ENCODE peak calls at places on chromosome 18, in seven cellular contexts. S is prostate gland, F is Panc1, Q is GM12891, E is stomach, P is GM23338, J is transverse colon. N is an unnamed sample.
A peak's percentile ranks its signal among the peaks of the same experiment; 100 is the strongest.

GRCh38 chr18:48263913-48264506 is 145.2 kb downstream of the ZBTB7C start:
- DNase-seq in Q (no peak), S (no peak), F (no peak), J (no peak), E (no peak), P (no peak), N (no peak)

GRCh38 chr18:44693030-44693784 is 12.5 kb downstream of the SETBP1 start:
- DNase-seq in E (no peak), J (no peak), Q (no peak), P (no peak), F (no peak), S (no peak), N (no peak)

GRCh38 chr18:21163647-21164625 is 52.3 kb upstream of the ROCK1 start:
- DNase-seq in J (no peak), P (no peak), E (no peak), S (no peak), F (peak; percentile 13), Q (no peak), N (no peak)

GRCh38 chr18:11752116-11752911 is 63.2 kb downstream of the GNAL start:
- DNase-seq in F (no peak), S (no peak), E (no peak), Q (no peak), P (peak; percentile 75), J (no peak), N (no peak)

GRCh38 chr18:74898965-74899364 is 301.3 kb downstream of the ZNF407 start:
- DNase-seq in E (no peak), Q (no peak), J (no peak), S (no peak), P (no peak), F (no peak), N (peak; percentile 6)

GRCh38 chr18:48711651-48712486 is 173.0 kb downstream of the CTIF start:
- DNase-seq in F (peak; percentile 8), S (no peak), Q (no peak), E (no peak), J (peak; percentile 20), P (peak; percentile 51), N (peak; percentile 13)

GRCh38 chr18:68769423-68769822 is 28.5 kb upstream of the CCDC102B start:
- DNase-seq in S (no peak), P (no peak), F (no peak), Q (no peak), E (no peak), J (no peak), N (no peak)

GRCh38 chr18:33804258-33804657 is 226.2 kb downstream of the ASXL3 start:
- DNase-seq in F (no peak), J (no peak), E (peak; percentile 40), Q (no peak), S (peak; percentile 55), P (no peak), N (no peak)

GRCh38 chr18:74699455-74699854 is 101.8 kb downstream of the ZNF407 start:
- DNase-seq in J (no peak), E (no peak), S (no peak), F (no peak), Q (no peak), P (no peak), N (no peak)

GRCh38 chr18:46289931-46290330 is 185.7 kb downstream of the HAUS1 start:
- DNase-seq in Q (no peak), S (no peak), F (no peak), P (no peak), E (no peak), J (no peak), N (no peak)

GRCh38 chr18:13303761-13304364 is 85.3 kb downstream of the LDLRAD4 start:
- DNase-seq in J (no peak), S (no peak), F (no peak), E (no peak), P (no peak), Q (no peak), N (no peak)

GRCh38 chr18:72868666-72869661 is 1.2 kb upstream of the NETO1 start:
- DNase-seq in E (no peak), Q (no peak), P (peak; percentile 50), F (no peak), S (no peak), J (no peak), N (no peak)

GRCh38 chr18:7514796-7515440 is 52.2 kb upstream of the PTPRM start:
- DNase-seq in E (no peak), J (no peak), Q (no peak), P (peak; percentile 47), F (no peak), S (no peak), N (no peak)

GRCh38 chr18:78999939-79000338 is 20.3 kb downstream of the SALL3 start:
- DNase-seq in S (peak; percentile 87), J (no peak), Q (no peak), P (no peak), E (no peak), F (no peak), N (no peak)

GRCh38 chr18:28801876-28802275 is 624.9 kb upstream of the CDH2 start:
- DNase-seq in Q (no peak), J (no peak), S (no peak), F (no peak), P (no peak), E (no peak), N (no peak)

GRCh38 chr18:25074925-25075693 is 276.9 kb downstream of the ZNF521 start:
- DNase-seq in F (no peak), E (no peak), Q (no peak), S (no peak), J (no peak), P (peak; percentile 33), N (no peak)

GRCh38 chr18:79603321-79604204 is 76.0 kb upstream of the CTDP1 start:
- DNase-seq in E (no peak), P (no peak), S (no peak), Q (no peak), J (peak; percentile 4), F (no peak), N (no peak)

GRCh38 chr18:31920326-31920725 is 22.6 kb downstream of the TRAPPC8 start:
- DNase-seq in E (no peak), S (no peak), J (no peak), P (no peak), F (no peak), Q (no peak), N (no peak)

DNA sequence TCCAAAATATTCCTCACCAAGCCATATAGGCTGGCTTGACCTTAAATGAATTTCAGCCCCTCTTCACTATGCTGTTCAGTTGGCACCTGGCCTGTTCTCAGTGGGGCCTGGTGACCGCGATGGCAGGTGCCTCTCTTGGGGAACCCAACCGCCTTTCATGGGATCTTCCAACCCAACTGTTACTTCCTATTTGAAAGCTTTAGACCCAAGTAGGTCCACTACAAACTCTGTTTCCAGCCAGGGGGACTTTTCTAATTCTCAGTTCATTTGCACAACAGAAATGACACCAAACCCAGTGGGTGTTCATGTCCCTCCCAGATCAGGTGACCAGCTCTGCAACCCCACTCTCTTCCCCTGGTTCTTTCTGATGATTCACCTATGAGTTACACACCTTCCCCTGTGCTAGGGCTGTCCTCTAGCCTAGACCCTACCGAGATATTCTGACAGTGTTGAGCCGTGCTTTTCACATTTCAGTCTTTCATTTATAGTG is 35.6 kb upstream of the NDUFV2 start:
- DNase-seq in P (no peak), S (no peak), E (no peak), Q (no peak), F (no peak), J (peak; percentile 69), N (no peak)
- TF ChIP-seq POLR2AphosphoS5 in P (no peak), S (no peak), E (no peak), Q (peak; percentile 13), F (no peak), J (no peak), N (no peak)

GRCh38 chr18:49814147-49814499 is 790 bp upstream of the ACAA2 start:
- DNase-seq in Q (no peak), E (no peak), P (peak; percentile 71), S (peak; percentile 34), J (peak; percentile 63), F (no peak), N (peak; percentile 23)
- TF ChIP-seq POLR2AphosphoS5 in Q (no peak), E (peak; percentile 53), P (no peak), S (peak; percentile 13), J (no peak), F (no peak), N (no peak)

DNA sequence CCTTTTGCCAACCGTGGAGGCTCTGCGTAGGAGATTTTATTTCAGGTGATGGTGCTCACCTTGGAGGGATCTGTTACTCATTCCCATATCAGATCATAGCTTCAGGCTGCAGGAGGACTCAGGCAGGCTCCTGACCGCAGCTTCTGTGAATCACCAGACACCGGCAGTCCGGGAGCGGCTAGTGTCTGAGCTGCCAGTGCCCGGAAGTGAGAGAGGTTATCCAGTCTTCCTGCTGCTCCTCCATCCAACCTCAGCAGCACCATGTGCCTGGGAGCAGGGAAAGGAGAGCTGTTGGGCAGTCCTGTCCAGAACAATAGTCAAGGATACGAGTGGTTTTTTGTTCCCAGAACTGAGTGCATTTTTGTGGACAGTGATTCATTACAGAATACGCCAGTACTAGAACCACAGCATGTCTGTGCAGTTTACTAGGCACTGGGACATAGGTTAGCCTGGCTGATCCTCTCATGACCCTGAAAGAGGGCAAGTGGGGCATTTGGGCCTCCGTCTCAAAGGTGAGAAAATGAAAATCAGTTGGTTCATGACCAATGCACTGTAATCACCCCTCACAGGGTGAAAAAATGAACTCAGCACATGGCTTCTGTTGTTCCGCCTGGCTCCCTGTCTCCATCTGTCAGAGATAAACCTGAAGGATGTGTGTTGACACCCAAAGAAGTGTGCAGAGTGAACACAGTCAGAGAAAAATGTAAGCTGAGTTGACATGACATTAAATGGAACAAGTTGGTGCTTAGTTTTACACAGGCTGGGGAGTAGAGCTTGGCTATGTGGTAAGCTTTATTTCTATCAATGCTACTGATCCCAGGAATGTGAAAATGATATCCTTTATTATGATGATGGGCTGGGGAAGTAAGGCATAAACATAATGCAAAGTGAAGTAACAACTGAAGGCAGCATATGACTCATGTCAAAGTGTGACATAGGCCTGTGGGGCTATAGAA is 12.2 kb downstream of the FHOD3 start:
- DNase-seq in S (no peak), E (no peak), J (no peak), Q (no peak), P (no peak), F (peak; percentile 77), N (no peak)
- TF ChIP-seq POLR2AphosphoS5 in S (no peak), E (no peak), J (no peak), Q (no peak), P (no peak), F (no peak), N (no peak)

DNA sequence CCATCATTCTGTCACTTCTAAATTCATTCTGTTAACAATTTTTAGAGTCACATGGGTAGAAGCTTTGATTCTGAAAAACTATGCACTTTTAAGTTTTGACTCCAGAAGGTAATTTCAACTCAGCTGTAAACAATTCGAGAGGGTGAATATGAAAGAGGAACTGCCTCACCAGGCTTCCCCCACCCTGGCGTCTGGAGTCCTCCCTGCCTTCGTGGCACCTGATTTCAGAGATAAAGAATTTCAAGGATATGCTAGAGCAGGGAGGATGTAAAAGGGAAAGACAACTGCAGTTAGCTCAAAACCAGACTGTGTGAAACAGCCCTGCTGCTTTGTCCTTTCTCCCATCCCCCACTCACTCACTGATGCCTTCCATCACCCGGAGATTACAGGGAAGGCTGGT is 40.7 kb downstream of the ONECUT2 start:
- DNase-seq in P (no peak), S (no peak), J (no peak), Q (no peak), F (no peak), E (no peak), N (no peak)
- TF ChIP-seq POLR2AphosphoS5 in P (no peak), S (no peak), J (no peak), Q (no peak), F (no peak), E (no peak), N (no peak)

N was measured in HepG2.